ENCODE peak calls at places on chromosomes 12 and 14, in seven cellular contexts. K is MCF 10A, C is NB4, W is mesothelial cell of epicardium, S is cardiac muscle cell, U is Calu3, V is pancreas. M is an unnamed sample.

GRCh38 chr14:77186911-77187648 is 5.5 kb downstream of the TMEM63C start:
- DNase-seq in K (peak; percentile 85), C (no peak), W (no peak), S (peak; percentile 22), U (peak; percentile 23), V (peak; percentile 78), M (no peak)

GRCh38 chr12:11862794-11863193 is 207.9 kb upstream of the BCL2L14 start:
- DNase-seq in K (no peak), C (no peak), W (no peak), S (no peak), U (no peak), V (no peak), M (peak; percentile 23)

GRCh38 chr14:94303111-94303510 is 10.0 kb upstream of the SERPINA10 start:
- DNase-seq in K (no peak), C (no peak), W (no peak), S (no peak), U (no peak), V (no peak), M (no peak)

GRCh38 chr14:95464103-95464502 is 52.3 kb downstream of the SYNE3 start:
- DNase-seq in K (no peak), C (no peak), W (no peak), S (no peak), U (no peak), V (no peak), M (no peak)

GRCh38 chr14:34713681-34714319 is 593 bp downstream of the CFL2 start:
- DNase-seq in K (peak; percentile 59), C (peak; percentile 45), W (no peak), S (peak; percentile 38), U (no peak), V (no peak), M (no peak)

GRCh38 chr12:124567673-124568373 is 411 bp upstream of the NCOR2 start:
- DNase-seq in K (peak; percentile 79), C (peak; percentile 92), W (peak; percentile 85), S (peak; percentile 89), U (peak; percentile 88), V (peak; percentile 94), M (peak; percentile 82)

GRCh38 chr12:101775814-101776213 is 36.6 kb upstream of the SYCP3 start:
- DNase-seq in K (no peak), C (peak; percentile 25), W (no peak), S (no peak), U (no peak), V (no peak), M (no peak)

GRCh38 chr14:21671371-21671770 is 2.2 kb downstream of the OR4E1 start:
- DNase-seq in K (no peak), C (no peak), W (no peak), S (no peak), U (no peak), V (no peak), M (no peak)

GRCh38 chr12:93366427-93366826 is 11.3 kb upstream of the NUDT4 start:
- DNase-seq in K (no peak), C (no peak), W (no peak), S (no peak), U (no peak), V (no peak), M (no peak)

GRCh38 chr12:24424889-24425600 is 475.6 kb upstream of the SOX5 start:
- DNase-seq in K (no peak), C (no peak), W (no peak), S (no peak), U (no peak), V (no peak), M (no peak)

GRCh38 chr12:105892362-105892910 is 246.3 kb downstream of the NUAK1 start:
- DNase-seq in K (no peak), C (no peak), W (no peak), S (no peak), U (no peak), V (no peak), M (no peak)

GRCh38 chr12:27900920-27901879 is 71.3 kb downstream of the PTHLH start:
- DNase-seq in K (no peak), C (peak; percentile 62), W (no peak), S (no peak), U (no peak), V (no peak), M (no peak)

DNA sequence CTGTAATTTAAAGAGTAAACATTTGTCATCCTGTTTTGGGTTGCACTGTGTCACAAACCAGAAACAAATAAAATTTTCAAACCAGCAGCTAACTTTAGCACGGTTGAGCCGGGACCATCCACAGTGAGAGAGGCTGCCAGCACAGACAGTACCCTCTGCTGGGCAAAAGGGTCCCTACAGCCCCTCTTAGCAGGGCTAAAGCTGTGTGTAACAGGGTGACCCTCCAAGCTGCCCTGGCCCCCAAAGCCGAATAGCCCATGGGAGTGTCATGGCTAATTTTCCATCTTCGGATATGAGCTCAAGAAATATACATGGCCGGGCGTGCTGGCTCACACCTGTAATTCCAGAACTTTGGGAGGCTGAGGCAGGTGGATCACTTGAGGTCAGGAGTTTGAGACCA is 157.1 kb upstream of the GRIN2B start:
- DNase-seq in K (peak; percentile 1), C (no peak), W (no peak), S (peak; percentile 30), U (no peak), V (no peak), M (peak; percentile 48)
- TF ChIP-seq CTCF in K (no peak), C (peak; percentile 43), W (peak; percentile 7), S (no peak), U (no peak), V (no peak), M (peak; percentile 60)

DNA sequence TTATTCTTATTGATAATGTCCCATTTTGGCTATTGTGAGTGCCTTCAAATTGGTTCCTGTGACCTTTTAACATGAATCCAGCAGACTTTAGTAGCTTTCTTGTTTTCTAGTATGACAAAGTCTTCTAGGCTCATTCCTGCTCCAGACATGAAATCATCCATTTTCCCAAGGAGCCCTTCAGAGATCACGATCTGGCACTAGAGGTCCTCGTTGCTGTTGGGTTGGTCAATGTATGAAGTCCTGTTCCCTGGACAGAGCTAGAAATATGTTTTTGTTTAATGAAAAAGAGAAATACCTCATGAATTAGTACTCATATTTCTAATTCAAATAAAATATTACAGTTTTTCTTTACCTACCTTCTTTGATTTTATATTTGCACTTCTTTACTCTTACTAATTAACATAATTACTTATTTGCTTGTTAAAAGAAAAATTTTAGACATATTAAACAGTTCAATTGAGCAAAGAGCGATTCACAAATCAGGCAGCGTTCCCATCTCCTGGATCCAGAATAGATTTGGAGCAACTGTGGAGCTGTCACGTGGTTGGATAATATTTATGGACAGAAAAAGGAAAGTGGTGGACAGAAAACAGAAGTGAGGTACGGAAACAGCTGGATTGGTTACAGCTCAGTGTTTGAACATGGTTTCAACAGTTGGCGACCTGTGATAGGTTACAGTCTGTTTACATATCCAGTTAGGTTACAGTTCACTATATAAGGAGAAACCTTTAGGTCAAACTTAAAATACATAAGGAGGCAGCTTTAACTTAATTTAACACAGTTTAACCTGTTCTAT is 19.8 kb upstream of the FAM234B start:
- DNase-seq in K (no peak), C (peak; percentile 39), W (no peak), S (no peak), U (no peak), V (no peak), M (no peak)
- TF ChIP-seq CTCF in K (no peak), C (peak; percentile 24), W (no peak), S (peak; percentile 46), U (no peak), V (no peak), M (no peak)

GRCh38 chr14:79542121-79542520 is 669.2 kb downstream of the DIO2 start:
- DNase-seq in K (no peak), C (no peak), W (no peak), S (no peak), U (no peak), V (no peak), M (no peak)

GRCh38 chr14:79540394-79540793 is 670.9 kb downstream of the DIO2 start:
- DNase-seq in K (no peak), C (no peak), W (no peak), S (no peak), U (no peak), V (no peak), M (no peak)

GRCh38 chr14:79543348-79543747 is 668.0 kb downstream of the DIO2 start:
- DNase-seq in K (no peak), C (no peak), W (no peak), S (no peak), U (no peak), V (no peak), M (no peak)

GRCh38 chr14:79544671-79545070 is 666.6 kb downstream of the DIO2 start:
- DNase-seq in K (no peak), C (no peak), W (no peak), S (no peak), U (no peak), V (no peak), M (no peak)

DNA sequence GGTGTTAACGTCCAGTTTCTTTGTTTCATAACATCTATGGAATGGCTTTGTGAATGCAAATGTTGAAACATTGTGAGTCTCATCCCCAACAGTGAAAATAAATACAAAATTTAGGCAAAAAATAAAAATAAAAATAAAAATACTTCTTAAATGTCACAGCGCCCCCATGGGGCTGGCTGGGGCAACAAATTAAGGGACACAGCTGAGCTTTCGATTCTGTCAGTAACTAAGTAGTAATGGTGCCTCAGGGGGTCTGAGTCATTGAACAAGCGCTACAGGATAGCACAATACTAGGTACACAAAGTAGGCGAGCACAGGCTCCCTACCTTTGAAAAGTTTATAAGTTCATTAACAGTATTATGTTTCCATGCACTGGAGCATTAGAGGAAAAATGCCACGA is 667.3 kb downstream of the DIO2 start:
- DNase-seq in K (peak; percentile 55), C (peak; percentile 5), W (no peak), S (peak; percentile 43), U (no peak), V (no peak), M (no peak)
- TF ChIP-seq CTCF in K (peak; percentile 28), C (peak; percentile 31), W (peak; percentile 81), S (peak; percentile 52), U (peak; percentile 24), V (no peak), M (peak; percentile 48)

DNA sequence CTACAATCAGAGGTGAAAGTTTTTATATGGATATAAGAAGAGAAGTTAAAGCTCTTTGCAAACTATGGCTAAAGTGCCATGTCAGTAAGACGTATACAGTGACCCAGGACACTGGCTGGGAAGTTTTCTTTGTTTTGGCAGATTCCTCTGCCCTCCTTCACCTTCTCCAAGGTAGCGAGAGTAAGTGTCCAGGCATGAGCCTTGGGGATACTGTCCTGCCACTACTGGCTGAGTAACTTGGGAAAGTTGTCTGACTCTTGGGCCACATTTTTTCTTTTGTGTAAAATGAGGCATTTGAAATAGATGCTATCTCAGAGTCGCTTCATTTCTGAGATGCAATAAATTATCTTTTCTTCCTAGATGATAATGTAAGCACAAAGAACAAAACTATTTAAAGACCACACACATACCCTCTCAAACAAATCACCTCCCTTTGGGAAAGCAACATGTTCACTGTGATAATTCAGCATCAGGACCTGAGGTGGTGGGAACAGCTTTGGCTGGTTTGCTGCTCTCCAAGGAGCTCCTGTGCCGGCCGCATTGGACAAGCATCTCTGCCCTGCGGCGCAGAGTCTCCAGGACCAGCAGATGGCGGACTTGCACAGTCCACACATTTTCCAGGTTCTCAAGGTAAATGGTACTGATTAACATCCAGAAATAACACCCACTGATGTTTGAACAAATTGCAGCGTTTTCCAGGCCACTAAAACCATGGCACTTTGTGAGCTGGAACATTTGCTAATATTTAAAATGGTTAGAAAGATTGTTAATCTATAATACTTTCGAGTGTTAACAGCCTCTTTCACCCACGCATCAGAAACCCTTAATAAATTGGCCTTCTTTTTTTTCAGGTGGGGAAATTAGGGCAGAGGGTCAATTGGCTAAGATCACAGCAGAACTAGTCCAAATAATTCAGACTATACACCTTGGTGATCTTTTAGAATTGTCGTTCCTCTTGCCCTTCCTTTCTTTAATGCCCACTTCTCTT is 106.2 kb downstream of the PTCSC3 start:
- DNase-seq in K (peak; percentile 79), C (peak; percentile 63), W (peak; percentile 40), S (peak; percentile 77), U (peak; percentile 78), V (peak; percentile 82), M (peak; percentile 75)
- TF ChIP-seq CTCF in K (peak; percentile 82), C (peak; percentile 78), W (peak; percentile 54), S (peak; percentile 88), U (peak; percentile 73), V (peak; percentile 55), M (peak; percentile 79)

GRCh38 chr12:64678248-64678647 is 68.0 kb downstream of the RASSF3 start:
- DNase-seq in K (no peak), C (no peak), W (no peak), S (no peak), U (peak; percentile 56), V (no peak), M (no peak)
- TF ChIP-seq CTCF in K (no peak), C (no peak), W (no peak), S (no peak), U (peak; percentile 24), V (peak; percentile 14), M (no peak)

M was measured in nephron progenitor cell.